ENCODE peak calls at places on chromosomes 12 and 14, in six cellular contexts. G is HepG2, D is SK-N-SH, L is GM12878, W is HCT116, Z is K562. C is an unnamed sample.

GRCh38 chr14:67068246-67068645 is 121.0 kb upstream of the GARIN2 start:
- DNase-seq in G (no peak), D (no peak), L (no peak), W (no peak), Z (no peak), C (no peak)

GRCh38 chr12:63899396-63899795 is 54.9 kb downstream of the SRGAP1 start:
- DNase-seq in G (no peak), D (no peak), L (no peak), W (no peak), Z (no peak), C (peak)

GRCh38 chr12:102300824-102301461 is 103.3 kb upstream of the PMCH start:
- DNase-seq in G (peak), D (peak), L (peak), W (peak), Z (peak), C (peak)

GRCh38 chr12:77131977-77132490 is 66.7 kb upstream of the E2F7 start:
- DNase-seq in G (no peak), D (no peak), L (no peak), W (no peak), Z (no peak), C (no peak)

GRCh38 chr14:53004976-53005375 is 54.1 kb upstream of the FERMT2 start:
- DNase-seq in G (no peak), D (no peak), L (no peak), W (no peak), Z (no peak), C (no peak)

GRCh38 chr14:58270628-58271027 is 26.0 kb downstream of the PSMA3 start:
- DNase-seq in G (no peak), D (no peak), L (no peak), W (no peak), Z (no peak), C (no peak)

GRCh38 chr14:92931681-92932447 is 8.9 kb downstream of the CHGA start:
- DNase-seq in G (no peak), D (no peak), L (no peak), W (no peak), Z (no peak), C (no peak)

GRCh38 chr14:24437020-24437735 is 5.4 kb downstream of the SDR39U1 start:
- DNase-seq in G (no peak), D (no peak), L (no peak), W (no peak), Z (no peak), C (no peak)

GRCh38 chr14:55329999-55330710 is 58.9 kb downstream of the FBXO34 start:
- DNase-seq in G (no peak), D (no peak), L (no peak), W (no peak), Z (no peak), C (no peak)

GRCh38 chr14:60721331-60722162 is 2.6 kb downstream of the SIX4 start:
- DNase-seq in G (peak), D (peak), L (no peak), W (peak), Z (no peak), C (peak)

GRCh38 chr12:47114481-47114892 is 34.7 kb upstream of the AMIGO2 start:
- DNase-seq in G (no peak), D (no peak), L (no peak), W (no peak), Z (peak), C (no peak)

DNA sequence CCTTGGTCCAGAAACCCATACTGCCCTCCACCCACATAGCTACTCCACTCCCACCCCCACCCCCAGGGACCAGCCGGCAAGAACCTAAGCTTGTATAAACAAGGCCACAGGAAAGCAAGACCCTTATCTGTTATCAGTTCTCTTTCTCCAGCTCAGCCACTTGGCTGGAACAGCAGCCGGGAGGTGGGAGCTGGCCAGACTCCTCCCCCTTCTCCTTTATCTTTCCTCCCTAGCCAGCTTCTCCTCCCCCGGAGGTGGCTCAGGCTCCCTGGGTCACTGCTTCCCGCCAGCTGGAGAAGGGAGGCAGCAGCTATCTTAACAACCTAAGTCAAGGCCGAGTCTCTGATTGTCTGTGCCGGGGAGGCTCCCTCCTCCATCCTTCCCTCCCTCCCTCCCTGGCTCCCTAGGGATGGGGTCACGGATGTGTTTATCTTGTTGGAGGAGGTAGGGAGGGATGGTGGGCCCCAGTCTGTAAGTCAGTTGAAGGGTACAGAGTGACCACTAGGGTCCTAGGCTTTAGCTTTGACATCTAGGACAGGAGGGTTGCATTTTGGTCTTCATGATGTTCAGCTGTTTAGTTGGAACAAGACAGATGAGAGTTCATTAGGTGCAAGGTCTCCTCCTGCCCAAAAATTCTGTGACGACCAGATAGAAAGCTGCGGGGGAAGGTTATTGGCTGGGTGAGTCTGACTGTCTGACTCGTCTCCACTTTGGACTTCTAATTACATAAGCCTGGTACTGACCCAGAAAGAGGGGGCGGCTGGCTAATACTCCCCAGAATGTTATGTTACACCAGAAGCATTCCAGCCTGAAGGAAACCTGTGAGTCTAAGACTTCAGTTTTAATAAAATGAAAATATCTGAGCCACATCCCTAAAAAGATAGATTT is 29.7 kb downstream of the ZFP36L1 start:
- DNase-seq in G (peak), D (peak), L (no peak), W (no peak), Z (peak), C (no peak)
- TF ChIP-seq JUND in G (no peak), D (no peak), L (no peak), W (no peak), Z (peak), C (no peak)

DNA sequence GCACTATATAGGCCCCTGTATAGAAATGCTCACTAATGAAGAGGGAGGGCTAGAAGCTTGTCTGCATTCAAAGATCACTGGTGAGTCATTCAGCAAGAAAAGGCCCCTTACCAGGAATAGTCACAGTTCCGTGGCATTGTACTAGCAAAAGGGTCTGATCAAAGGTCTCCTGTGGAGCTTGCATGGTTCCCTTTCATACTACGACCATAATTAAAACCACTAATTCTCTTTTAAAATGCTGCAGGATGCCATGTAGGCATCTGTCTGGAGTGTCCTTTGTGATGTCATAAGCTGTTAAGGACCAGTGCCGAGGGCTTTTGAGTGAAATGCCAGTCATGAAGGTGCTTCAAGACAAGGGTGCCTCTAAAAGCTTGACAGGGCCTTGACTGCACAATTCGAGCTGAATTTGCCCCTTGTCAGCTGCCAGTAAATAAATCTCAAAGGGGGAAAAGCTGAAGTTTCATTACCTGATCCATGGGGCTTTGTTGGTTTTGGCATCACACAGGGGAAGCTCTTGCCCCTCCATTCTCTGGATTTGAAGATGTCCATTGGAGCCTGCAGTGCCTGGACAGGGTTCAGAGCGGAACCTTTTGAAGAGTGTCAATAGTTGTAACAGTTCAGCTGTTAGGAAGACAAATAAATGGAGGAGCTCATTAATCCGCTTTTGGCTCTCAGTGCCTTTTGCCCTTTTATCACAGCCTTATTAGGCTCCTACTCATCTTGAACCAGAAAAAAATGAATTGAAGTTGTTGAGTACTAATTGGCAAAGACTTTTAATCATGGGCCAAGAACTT is 69.1 kb downstream of the TMEM260 start:
- DNase-seq in G (no peak), D (no peak), L (no peak), W (no peak), Z (no peak), C (no peak)
- TF ChIP-seq JUND in G (no peak), D (no peak), L (no peak), W (no peak), Z (no peak), C (no peak)

DNA sequence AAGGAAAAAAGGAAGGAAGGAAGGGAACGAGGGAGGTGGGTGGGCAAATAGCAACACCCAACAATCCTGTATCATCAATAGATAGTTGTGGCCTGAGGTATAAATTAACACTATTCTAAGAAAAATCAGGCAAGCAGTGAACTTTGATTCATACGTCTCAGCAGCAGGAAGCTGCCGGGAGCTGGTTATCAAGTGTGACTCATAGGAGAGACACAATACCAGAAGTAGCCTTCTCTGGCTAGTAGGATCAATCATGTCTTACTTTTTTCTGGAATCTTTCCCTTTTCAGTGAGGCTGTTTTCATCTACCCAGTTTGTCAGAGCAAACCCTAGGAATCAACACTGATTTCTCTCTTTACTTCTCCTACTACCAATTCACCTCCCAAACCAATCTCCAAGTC is 780.5 kb downstream of the NRXN3 start:
- DNase-seq in G (no peak), D (no peak), L (no peak), W (no peak), Z (no peak), C (no peak)
- TF ChIP-seq JUND in G (no peak), D (peak), L (no peak), W (no peak), Z (no peak), C (no peak)

DNA sequence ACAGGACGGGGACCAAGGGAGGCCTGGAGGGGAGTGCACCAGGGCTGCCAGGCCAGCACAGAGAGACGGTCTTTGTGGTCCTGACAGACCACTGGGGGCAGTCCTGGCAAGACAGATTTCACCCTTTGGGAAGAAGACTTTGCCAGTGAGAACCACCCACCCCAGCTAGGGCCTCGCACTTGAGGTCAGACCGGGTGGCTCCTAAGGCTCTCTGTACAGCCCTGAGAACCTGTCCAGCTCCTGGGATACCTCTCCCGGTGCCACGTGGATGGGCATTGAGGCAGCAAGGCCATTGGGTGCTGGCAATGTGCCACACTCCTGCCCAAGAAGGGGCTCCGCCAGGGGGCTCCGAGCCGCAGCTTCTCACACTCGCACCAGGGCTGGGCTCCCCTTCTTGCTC is 42.4 kb downstream of the DEGS2 start:
- DNase-seq in G (no peak), D (no peak), L (no peak), W (no peak), Z (no peak), C (no peak)
- TF ChIP-seq JUND in G (no peak), D (no peak), L (no peak), W (no peak), Z (no peak), C (no peak)

DNA sequence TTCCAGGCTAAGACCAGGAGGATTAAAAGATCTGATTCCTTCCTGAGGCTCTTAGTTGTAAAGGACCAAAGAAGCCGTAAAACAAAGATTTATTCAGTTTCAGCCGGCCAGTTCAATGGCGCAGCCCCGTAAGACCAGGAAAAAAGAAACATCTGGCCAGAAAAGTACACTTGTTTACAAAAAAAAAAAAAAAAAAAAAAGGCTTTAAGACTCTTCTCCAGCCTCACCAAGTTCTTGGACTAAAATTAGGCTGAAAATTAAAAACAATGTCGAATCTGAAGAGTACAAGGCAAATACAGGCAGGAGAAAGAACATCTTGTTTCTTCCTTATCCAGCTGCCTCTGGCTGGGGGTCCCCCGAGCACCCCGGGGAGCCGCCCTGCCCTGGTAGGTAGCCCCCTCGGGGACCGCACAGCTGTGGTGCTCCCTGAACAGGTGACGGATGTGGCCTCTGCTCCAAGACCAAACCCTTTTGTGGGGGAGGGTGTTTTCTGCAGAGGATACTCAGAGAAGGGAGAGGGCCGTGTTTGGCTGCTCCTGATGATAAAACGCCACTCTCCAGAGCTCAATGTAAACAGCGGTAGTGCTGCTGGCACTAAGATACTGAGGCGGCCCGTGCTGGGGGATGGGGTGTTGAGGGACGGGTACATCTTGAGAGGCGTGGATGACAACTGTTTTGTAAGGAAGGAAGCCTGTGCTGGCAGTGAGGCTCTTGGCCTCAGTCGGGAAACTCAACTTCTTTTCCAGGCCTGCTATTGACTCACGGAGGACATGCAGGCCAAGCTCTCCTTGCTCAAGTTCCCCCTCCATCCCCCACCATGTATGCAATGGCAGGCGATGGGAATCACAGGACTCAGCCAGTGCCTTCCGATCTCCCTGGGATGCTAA is 201.0 kb upstream of the DIO3 start:
- DNase-seq in G (no peak), D (no peak), L (no peak), W (no peak), Z (peak), C (no peak)
- TF ChIP-seq JUND in G (no peak), D (no peak), L (no peak), W (no peak), Z (peak), C (no peak)

DNA sequence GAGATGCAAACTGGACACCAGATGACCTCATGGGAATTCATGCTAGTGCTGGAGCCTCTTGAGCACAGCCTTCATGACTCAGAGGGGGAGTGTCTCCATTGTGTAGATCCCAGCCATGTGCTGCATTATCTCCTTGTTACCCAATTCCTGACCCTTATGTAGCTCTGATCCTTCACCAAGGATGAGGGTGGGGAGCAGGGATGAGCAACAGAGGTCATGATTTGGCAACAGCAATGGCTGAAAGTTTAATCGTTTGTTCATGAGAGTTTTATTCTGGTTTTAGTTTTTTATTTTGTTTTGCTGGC is 9.5 kb upstream of the BDKRB1 start:
- DNase-seq in G (no peak), D (no peak), L (no peak), W (no peak), Z (no peak), C (no peak)
- TF ChIP-seq JUND in G (no peak), D (peak), L (no peak), W (no peak), Z (peak), C (no peak)

GRCh38 chr12:22543246-22544037 is 900 bp downstream of the C2CD5 start:
- DNase-seq in G (peak), D (no peak), L (peak), W (no peak), Z (peak), C (no peak)

GRCh38 chr12:22541496-22541895 is 2.8 kb downstream of the C2CD5 start:
- DNase-seq in G (no peak), D (no peak), L (no peak), W (no peak), Z (no peak), C (no peak)

GRCh38 chr12:22539055-22539454 is 5.3 kb downstream of the C2CD5 start:
- DNase-seq in G (no peak), D (no peak), L (no peak), W (no peak), Z (no peak), C (no peak)

GRCh38 chr12:22538336-22538735 is 6.0 kb downstream of the C2CD5 start:
- DNase-seq in G (no peak), D (no peak), L (no peak), W (no peak), Z (no peak), C (no peak)

DNA sequence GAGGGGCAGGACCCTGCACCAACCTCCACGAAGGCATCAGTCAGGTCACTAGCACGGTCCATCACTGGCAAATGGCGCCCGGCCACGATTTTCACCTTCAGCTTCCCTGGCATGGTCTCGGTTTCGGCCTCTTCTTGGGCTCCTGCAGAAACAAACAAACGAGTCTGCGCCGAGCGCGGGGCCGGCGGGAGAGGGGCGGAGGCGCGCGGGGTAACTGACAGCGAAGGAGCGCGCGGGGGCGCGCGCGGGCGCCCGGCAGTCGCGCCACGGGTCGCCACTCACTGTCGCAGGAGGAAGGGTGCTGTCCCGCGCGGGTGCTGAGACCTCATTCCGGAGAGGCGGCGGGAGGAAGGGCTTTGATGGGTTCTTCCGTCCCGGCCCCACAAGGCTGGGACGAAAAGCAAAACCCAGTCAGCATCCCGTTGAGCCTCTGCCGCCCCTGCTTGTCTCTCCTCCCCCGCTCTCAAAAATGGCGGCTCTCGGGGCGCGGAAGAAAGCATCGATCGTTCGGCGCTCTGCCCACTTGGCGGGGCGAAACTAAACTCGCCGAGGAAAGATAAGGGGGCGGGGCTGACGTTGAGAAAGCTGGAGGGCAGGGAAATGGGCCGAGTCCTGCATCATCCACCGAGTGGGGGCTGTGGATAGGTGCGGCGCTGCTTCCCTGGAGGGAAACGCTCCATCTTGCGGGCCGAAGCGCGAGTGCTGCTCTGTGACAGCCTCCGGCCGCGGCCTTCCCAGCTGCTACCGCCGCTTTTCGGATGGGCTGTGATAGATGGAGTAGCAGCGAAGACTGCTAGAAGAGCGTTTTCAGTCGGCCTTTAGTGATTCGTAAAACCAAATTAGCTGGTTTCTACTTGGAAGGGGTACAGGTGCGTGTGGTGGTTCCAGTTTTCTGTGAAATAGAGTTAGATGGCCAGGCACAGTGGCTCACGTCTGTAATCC is at the start of gene C2CD5:
- DNase-seq in G (peak), D (peak), L (peak), W (peak), Z (peak), C (peak)
- TF ChIP-seq JUND in G (peak), D (no peak), L (peak), W (no peak), Z (peak), C (no peak)

C was measured in T47D.